ENCODE peak calls at places on chromosomes 5 and 9, in four cellular contexts. One of them, this sample, is unnamed.

GRCh38 chr9:76616780-76617179 is 147.5 kb upstream of the PCA3 start:
- DNase-seq in posterior cingulate gyrus: no peak
- DNase-seq in LoVo: no peak
- DNase-seq in NCI-H2081: no peak
- DNase-seq in this sample: no peak

GRCh38 chr5:171537463-171537862 is 118.0 kb downstream of the FGF18 start:
- DNase-seq in posterior cingulate gyrus: no peak
- DNase-seq in NCI-H2081: no peak
- DNase-seq in LoVo: no peak
- DNase-seq in this sample: no peak

GRCh38 chr9:88583901-88584596 is 49.1 kb downstream of the NXNL2 start:
- DNase-seq in LoVo: no peak
- DNase-seq in posterior cingulate gyrus: no peak
- DNase-seq in NCI-H2081: no peak
- DNase-seq in this sample: no peak

GRCh38 chr5:4643190-4643589 is 496.9 kb upstream of the ADAMTS16 start:
- DNase-seq in NCI-H2081: no peak
- DNase-seq in LoVo: no peak
- DNase-seq in posterior cingulate gyrus: no peak
- DNase-seq in this sample: no peak

GRCh38 chr5:96595300-96596090 is 66.7 kb upstream of the CAST start:
- DNase-seq in NCI-H2081: no peak
- DNase-seq in LoVo: no peak
- DNase-seq in posterior cingulate gyrus: no peak
- DNase-seq in this sample: no peak

GRCh38 chr9:10268500-10269485 is 344.0 kb downstream of the PTPRD start:
- DNase-seq in posterior cingulate gyrus: peak; percentile 51
- DNase-seq in NCI-H2081: peak; percentile 78
- DNase-seq in LoVo: peak; percentile 4
- DNase-seq in this sample: peak; percentile 62

GRCh38 chr5:80093796-80094195 is 58.6 kb downstream of the THBS4 start:
- DNase-seq in NCI-H2081: no peak
- DNase-seq in posterior cingulate gyrus: no peak
- DNase-seq in LoVo: peak; percentile 28
- DNase-seq in this sample: peak; percentile 55

GRCh38 chr9:104993291-104993963 is 65.5 kb upstream of the ABCA1 start:
- DNase-seq in NCI-H2081: no peak
- DNase-seq in posterior cingulate gyrus: no peak
- DNase-seq in LoVo: no peak
- DNase-seq in this sample: peak; percentile 84

GRCh38 chr5:126640867-126641266 is 40.1 kb downstream of the PHAX start:
- DNase-seq in NCI-H2081: no peak
- DNase-seq in posterior cingulate gyrus: no peak
- DNase-seq in LoVo: no peak
- DNase-seq in this sample: no peak

GRCh38 chr5:140346348-140347221 is at the start of gene HBEGF:
- DNase-seq in posterior cingulate gyrus: peak; percentile 78
- DNase-seq in LoVo: peak; percentile 95
- DNase-seq in NCI-H2081: peak; percentile 63
- DNase-seq in this sample: peak; percentile 92

GRCh38 chr5:96114736-96115466 is 153.2 kb upstream of the ELL2 start:
- DNase-seq in NCI-H2081: no peak
- DNase-seq in LoVo: no peak
- DNase-seq in posterior cingulate gyrus: no peak
- DNase-seq in this sample: no peak

GRCh38 chr9:112554516-112554915 is 67.9 kb downstream of the KIAA1958 start:
- DNase-seq in LoVo: no peak
- DNase-seq in NCI-H2081: no peak
- DNase-seq in posterior cingulate gyrus: no peak
- DNase-seq in this sample: no peak

GRCh38 chr9:72533322-72533721 is 11.9 kb downstream of the TMC1 start:
- DNase-seq in posterior cingulate gyrus: no peak
- DNase-seq in NCI-H2081: no peak
- DNase-seq in LoVo: no peak
- DNase-seq in this sample: peak; percentile 57

GRCh38 chr5:175263776-175264175 is 180.2 kb downstream of the DRD1 start:
- DNase-seq in posterior cingulate gyrus: no peak
- DNase-seq in LoVo: no peak
- DNase-seq in NCI-H2081: no peak
- DNase-seq in this sample: no peak

GRCh38 chr9:89954229-89954628 is 349.4 kb downstream of the GADD45G start:
- DNase-seq in LoVo: no peak
- DNase-seq in NCI-H2081: no peak
- DNase-seq in posterior cingulate gyrus: no peak
- DNase-seq in this sample: no peak

GRCh38 chr9:682633-683508 is 158.6 kb upstream of the DMRT1 start:
- DNase-seq in posterior cingulate gyrus: no peak
- DNase-seq in LoVo: peak; percentile 14
- DNase-seq in NCI-H2081: no peak
- DNase-seq in this sample: peak; percentile 85

GRCh38 chr5:151682751-151683331 is 3.9 kb downstream of the SPARC start:
- DNase-seq in NCI-H2081: no peak
- DNase-seq in LoVo: no peak
- DNase-seq in posterior cingulate gyrus: peak; percentile 29
- DNase-seq in this sample: no peak

GRCh38 chr5:124806026-124806856 is 59.8 kb upstream of the ZNF608 start:
- DNase-seq in NCI-H2081: peak; percentile 95
- DNase-seq in LoVo: peak; percentile 20
- DNase-seq in posterior cingulate gyrus: peak; percentile 45
- DNase-seq in this sample: peak; percentile 90

GRCh38 chr5:135446615-135447014 is 533 bp downstream of the DCANP1 start:
- DNase-seq in posterior cingulate gyrus: no peak
- DNase-seq in NCI-H2081: no peak
- DNase-seq in LoVo: no peak
- DNase-seq in this sample: no peak